ENCODE peak calls at places on chromosomes 11 and 22, in ten cellular contexts. P, U, X, K, M, R, O, A, E and N are unnamed samples.

GRCh38 chr11:8039530-8040260 is 41.3 kb upstream of the TUB start:
- DNase-seq in K (no peak), P (no peak), M (no peak), O (no peak), R (no peak), X (no peak), E (no peak), A (no peak), U (no peak), N (no peak)

GRCh38 chr11:125675196-125675595 is 5.5 kb downstream of the ACRV1 start:
- DNase-seq in K (no peak), E (no peak), U (no peak), A (no peak), X (no peak), R (no peak), M (no peak), O (no peak), P (no peak), N (no peak)

GRCh38 chr22:37182101-37182948 is 5.7 kb downstream of the C1QTNF6 start:
- DNase-seq in O (no peak), R (no peak), A (no peak), X (no peak), E (no peak), P (peak; percentile 10), M (no peak), K (no peak), U (no peak), N (no peak)

GRCh38 chr11:74092425-74092824 is 78.4 kb downstream of the C2CD3 start:
- DNase-seq in E (no peak), R (no peak), A (no peak), O (no peak), K (no peak), U (no peak), X (no peak), P (no peak), M (no peak), N (no peak)

GRCh38 chr11:118263694-118264567 is at the start of gene MPZL2:
- DNase-seq in R (peak; percentile 45), M (peak; percentile 39), O (no peak), A (no peak), K (no peak), P (peak; percentile 20), X (peak; percentile 79), E (peak; percentile 11), U (no peak), N (no peak)

GRCh38 chr11:120518356-120518755 is 6.8 kb downstream of the GRIK4 start:
- DNase-seq in K (no peak), O (no peak), P (no peak), A (no peak), R (no peak), U (no peak), X (no peak), M (no peak), E (no peak), N (no peak)

GRCh38 chr11:17516551-17517150 is 27.6 kb downstream of the USH1C start:
- DNase-seq in R (no peak), X (no peak), A (no peak), M (no peak), E (no peak), U (no peak), K (no peak), O (no peak), P (no peak), N (no peak)

GRCh38 chr11:61481806-61482205 is 26.7 kb upstream of the LRRC10B start:
- DNase-seq in X (no peak), R (no peak), K (no peak), E (no peak), M (no peak), P (no peak), A (no peak), U (no peak), O (no peak), N (no peak)

GRCh38 chr22:31089101-31090100 is 8.3 kb downstream of the SMTN start:
- DNase-seq in A (peak; percentile 49), R (peak; percentile 97), P (no peak), K (no peak), O (no peak), M (peak; percentile 68), X (peak; percentile 53), U (peak; percentile 58), E (peak; percentile 64), N (no peak)

GRCh38 chr22:45304971-45305370 is 4.8 kb upstream of the FAM118A start:
- DNase-seq in R (no peak), P (no peak), A (no peak), E (no peak), U (no peak), X (no peak), M (no peak), K (no peak), O (no peak), N (no peak)

GRCh38 chr11:112219476-112220232 is 6.6 kb upstream of the PTS start:
- DNase-seq in O (peak; percentile 76), M (peak; percentile 67), U (peak; percentile 36), P (no peak), E (peak; percentile 76), X (peak; percentile 49), A (peak; percentile 90), K (no peak), R (peak; percentile 59), N (peak; percentile 5)

GRCh38 chr11:35420371-35420770 is 1.0 kb upstream of the SLC1A2 start:
- DNase-seq in R (no peak), X (no peak), K (no peak), O (no peak), E (no peak), P (no peak), A (peak; percentile 30), M (no peak), U (no peak), N (no peak)

GRCh38 chr11:10349806-10350205 is 44.9 kb downstream of the ADM start:
- DNase-seq in P (no peak), X (no peak), A (no peak), K (no peak), U (no peak), O (no peak), E (no peak), M (no peak), R (no peak), N (no peak)

GRCh38 chr11:130601141-130601540 is 152.7 kb downstream of the ADAMTS15 start:
- DNase-seq in K (no peak), X (peak; percentile 89), A (no peak), M (peak; percentile 50), O (peak; percentile 77), U (no peak), R (no peak), E (peak; percentile 64), P (peak; percentile 83), N (no peak)

GRCh38 chr11:57157624-57158023 is 24.1 kb upstream of the LRRC55 start:
- DNase-seq in K (no peak), M (no peak), A (no peak), X (no peak), E (no peak), P (no peak), O (no peak), R (no peak), U (no peak), N (no peak)